ENCODE peak calls at places on chromosomes 5 and 9, in four cellular contexts. I is effector CD4-positive, alpha-beta T cell; R is HFF-Myc; X is effector memory CD4-positive, alpha-beta T cell. S is an unnamed sample.

GRCh38 chr9:136328622-136329041 is 1.3 kb downstream of the GPSM1 start:
- DNase-seq in I (no peak), R (no peak), X (no peak), S (no peak)

GRCh38 chr5:54874337-54875021 is 110.9 kb downstream of the ESM1 start:
- DNase-seq in I (no peak), R (no peak), X (no peak), S (peak)

GRCh38 chr5:87872986-87873385 is 395.7 kb downstream of the TMEM161B start:
- DNase-seq in I (no peak), R (no peak), X (no peak), S (no peak)

GRCh38 chr5:129063483-129064136 is 30.9 kb upstream of the ISOC1 start:
- DNase-seq in I (no peak), R (no peak), X (no peak), S (peak)

GRCh38 chr9:137435980-137436760 is 5.0 kb downstream of the ENTPD8 start:
- DNase-seq in I (no peak), R (no peak), X (no peak), S (no peak)

GRCh38 chr9:99822596-99823391 is 1.1 kb downstream of the NR4A3 start:
- DNase-seq in I (peak), R (no peak), X (peak), S (no peak)

GRCh38 chr5:172559004-172559932 is 81.8 kb upstream of the NEURL1B start:
- DNase-seq in I (no peak), R (peak), X (no peak), S (no peak)

GRCh38 chr5:140502834-140503233 is 44.6 kb upstream of the EIF4EBP3 start:
- DNase-seq in I (no peak), R (no peak), X (no peak), S (no peak)

GRCh38 chr5:145118109-145118508 is 717.0 kb downstream of the PRELID2 start:
- DNase-seq in I (no peak), R (no peak), X (no peak), S (no peak)

GRCh38 chr5:2750758-2751464 is 566 bp downstream of the IRX2 start:
- DNase-seq in I (no peak), R (no peak), X (no peak), S (no peak)

GRCh38 chr5:135843571-135844337 is 9.3 kb downstream of the SLC25A48 start:
- DNase-seq in I (no peak), R (no peak), X (no peak), S (no peak)

GRCh38 chr9:1207681-1208080 is 157.5 kb downstream of the DMRT2 start:
- DNase-seq in I (no peak), R (peak), X (no peak), S (no peak)

GRCh38 chr9:16119861-16120641 is 567.2 kb downstream of the CCDC171 start:
- DNase-seq in I (no peak), R (peak), X (no peak), S (no peak)

GRCh38 chr9:110382731-110383130 is 45.1 kb upstream of the TXNDC8 start:
- DNase-seq in I (no peak), R (no peak), X (no peak), S (no peak)

GRCh38 chr9:38164659-38165221 is 95.7 kb upstream of the SHB start:
- DNase-seq in I (no peak), R (no peak), X (no peak), S (no peak)

GRCh38 chr5:76782444-76782843 is 36.4 kb upstream of the F2RL1 start:
- DNase-seq in I (no peak), R (no peak), X (no peak), S (no peak)

GRCh38 chr9:136196465-136197371 is 8.2 kb downstream of the LHX3 start:
- DNase-seq in I (no peak), R (no peak), X (no peak), S (no peak)

GRCh38 chr9:122347348-122348287 is 23.2 kb upstream of the PTGS1 start:
- DNase-seq in I (no peak), R (no peak), X (no peak), S (no peak)

GRCh38 chr5:75275147-75275546 is 38.5 kb upstream of the ANKRD31 start:
- DNase-seq in I (no peak), R (no peak), X (no peak), S (no peak)

GRCh38 chr9:123933401-123933800 is 3.5 kb upstream of the DENND1A start:
- DNase-seq in I (no peak), R (peak), X (no peak), S (no peak)

GRCh38 chr9:88372103-88372694 is 16.0 kb upstream of the SPIN1 start:
- DNase-seq in I (no peak), R (no peak), X (no peak), S (no peak)

GRCh38 chr5:160506006-160507004 is 84.7 kb downstream of the PTTG1 start:
- DNase-seq in I (peak), R (peak), X (peak), S (no peak)